ENCODE peak calls at places on chromosomes 1 and 21, in ten cellular contexts. Q, T, S, W, U, K, J, R, L and B are unnamed samples.

GRCh38 chr1:207261971-207262370 is 59.5 kb upstream of the CD55 start:
- DNase-seq in Q (no peak), T (no peak), S (no peak), W (no peak), U (no peak), K (no peak), J (no peak), R (no peak), L (no peak), B (no peak)

GRCh38 chr1:216566809-216567208 is 143.6 kb upstream of the USH2A start:
- DNase-seq in Q (no peak), T (no peak), S (peak), W (no peak), U (no peak), K (no peak), J (no peak), R (no peak), L (no peak), B (no peak)

GRCh38 chr1:80047791-80048190 is 1041.3 kb upstream of the ADGRL4 start:
- DNase-seq in Q (no peak), T (no peak), S (no peak), W (no peak), U (no peak), K (no peak), J (no peak), R (no peak), L (no peak), B (no peak)

GRCh38 chr1:204989266-204990058 is 53.5 kb upstream of the CNTN2 start:
- DNase-seq in Q (peak), T (peak), S (peak), W (peak), U (no peak), K (no peak), J (peak), R (peak), L (peak), B (peak)

GRCh38 chr1:197958438-197958837 is 41.3 kb downstream of the LHX9 start:
- DNase-seq in Q (no peak), T (no peak), S (no peak), W (no peak), U (no peak), K (no peak), J (no peak), R (no peak), L (no peak), B (no peak)

GRCh38 chr1:101268893-101269292 is 32.1 kb downstream of the S1PR1 start:
- DNase-seq in Q (no peak), T (no peak), S (no peak), W (no peak), U (no peak), K (no peak), J (no peak), R (no peak), L (no peak), B (no peak)

GRCh38 chr1:200524092-200524491 is 96.5 kb downstream of the KIF14 start:
- DNase-seq in Q (no peak), T (no peak), S (peak), W (no peak), U (no peak), K (no peak), J (no peak), R (no peak), L (no peak), B (no peak)

GRCh38 chr1:3491291-3492246 is 37.1 kb downstream of the ARHGEF16 start:
- DNase-seq in Q (peak), T (peak), S (peak), W (peak), U (peak), K (peak), J (peak), R (peak), L (peak), B (peak)

GRCh38 chr1:86245566-86246190 is 89.1 kb upstream of the COL24A1 start:
- DNase-seq in Q (no peak), T (no peak), S (no peak), W (no peak), U (no peak), K (no peak), J (no peak), R (no peak), L (no peak), B (no peak)

GRCh38 chr1:246689409-246689997 is 34.7 kb upstream of the SCCPDH start:
- DNase-seq in Q (peak), T (peak), S (peak), W (peak), U (peak), K (peak), J (peak), R (peak), L (peak), B (peak)

GRCh38 chr21:26212220-26212619 is 41.6 kb upstream of the APP start:
- DNase-seq in Q (no peak), T (no peak), S (peak), W (no peak), U (no peak), K (no peak), J (no peak), R (no peak), L (no peak), B (no peak)

GRCh38 chr21:43853851-43854772 is 10.9 kb upstream of the AGPAT3 start:
- DNase-seq in Q (no peak), T (no peak), S (no peak), W (no peak), U (peak), K (no peak), J (peak), R (no peak), L (no peak), B (no peak)

GRCh38 chr1:41380979-41381690 is 19.9 kb downstream of the FOXO6 start:
- DNase-seq in Q (no peak), T (peak), S (no peak), W (peak), U (peak), K (no peak), J (no peak), R (peak), L (no peak), B (no peak)

GRCh38 chr1:30907641-30908445 is 715 bp downstream of the SDC3 start:
- DNase-seq in Q (no peak), T (no peak), S (no peak), W (peak), U (peak), K (no peak), J (peak), R (no peak), L (peak), B (no peak)

GRCh38 chr1:116855788-116856187 is 53.9 kb upstream of the PTGFRN start:
- DNase-seq in Q (no peak), T (no peak), S (no peak), W (peak), U (no peak), K (no peak), J (no peak), R (no peak), L (no peak), B (no peak)

GRCh38 chr1:35181790-35182455 is 11.0 kb downstream of the SFPQ start:
- DNase-seq in Q (no peak), T (no peak), S (no peak), W (no peak), U (no peak), K (no peak), J (no peak), R (no peak), L (no peak), B (no peak)

GRCh38 chr1:92855236-92855635 is 23.4 kb downstream of the RPL5 start:
- DNase-seq in Q (no peak), T (no peak), S (no peak), W (no peak), U (no peak), K (no peak), J (no peak), R (no peak), L (no peak), B (no peak)

GRCh38 chr1:160219062-160219929 is 14.1 kb downstream of the PEA15 start:
- DNase-seq in Q (peak), T (peak), S (peak), W (peak), U (no peak), K (no peak), J (no peak), R (peak), L (peak), B (no peak)

DNA sequence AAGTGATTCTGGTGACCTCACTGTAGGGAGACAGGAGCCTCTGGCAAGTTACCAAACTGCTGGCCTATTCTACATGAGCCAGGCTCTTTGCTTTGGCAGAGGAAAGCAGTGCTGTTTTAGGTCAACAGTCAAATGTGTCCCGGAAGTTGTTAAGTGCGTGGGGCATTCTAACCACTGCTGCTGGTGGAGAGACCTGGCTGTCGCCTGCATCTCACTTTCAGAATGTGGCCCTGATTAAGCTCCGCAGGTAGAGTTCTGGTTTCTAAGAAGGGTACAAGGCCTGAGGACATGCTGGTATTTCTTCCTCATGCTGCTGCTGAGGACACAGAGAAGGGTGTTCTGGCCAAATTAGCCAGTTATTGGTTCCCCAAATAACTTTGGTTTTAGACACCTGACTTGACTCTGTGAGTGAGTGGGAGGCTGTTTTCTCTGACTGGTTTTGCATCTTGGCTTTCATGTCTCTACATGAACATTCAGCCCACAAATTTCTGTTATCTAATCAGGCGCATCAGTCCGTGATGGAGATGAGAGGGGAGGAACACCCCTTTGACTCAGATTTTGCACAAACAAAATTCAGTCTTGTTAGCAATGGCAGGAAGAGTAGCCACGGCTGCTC is 120.8 kb downstream of the LMO4 start:
- DNase-seq in Q (peak), T (peak), S (no peak), W (no peak), U (no peak), K (no peak), J (no peak), R (no peak), L (peak), B (peak)
- TF ChIP-seq POLR2AphosphoS5 in Q (no peak), T (peak), S (no peak), W (no peak), U (no peak), K (no peak), J (no peak), R (no peak), L (no peak), B (peak)

DNA sequence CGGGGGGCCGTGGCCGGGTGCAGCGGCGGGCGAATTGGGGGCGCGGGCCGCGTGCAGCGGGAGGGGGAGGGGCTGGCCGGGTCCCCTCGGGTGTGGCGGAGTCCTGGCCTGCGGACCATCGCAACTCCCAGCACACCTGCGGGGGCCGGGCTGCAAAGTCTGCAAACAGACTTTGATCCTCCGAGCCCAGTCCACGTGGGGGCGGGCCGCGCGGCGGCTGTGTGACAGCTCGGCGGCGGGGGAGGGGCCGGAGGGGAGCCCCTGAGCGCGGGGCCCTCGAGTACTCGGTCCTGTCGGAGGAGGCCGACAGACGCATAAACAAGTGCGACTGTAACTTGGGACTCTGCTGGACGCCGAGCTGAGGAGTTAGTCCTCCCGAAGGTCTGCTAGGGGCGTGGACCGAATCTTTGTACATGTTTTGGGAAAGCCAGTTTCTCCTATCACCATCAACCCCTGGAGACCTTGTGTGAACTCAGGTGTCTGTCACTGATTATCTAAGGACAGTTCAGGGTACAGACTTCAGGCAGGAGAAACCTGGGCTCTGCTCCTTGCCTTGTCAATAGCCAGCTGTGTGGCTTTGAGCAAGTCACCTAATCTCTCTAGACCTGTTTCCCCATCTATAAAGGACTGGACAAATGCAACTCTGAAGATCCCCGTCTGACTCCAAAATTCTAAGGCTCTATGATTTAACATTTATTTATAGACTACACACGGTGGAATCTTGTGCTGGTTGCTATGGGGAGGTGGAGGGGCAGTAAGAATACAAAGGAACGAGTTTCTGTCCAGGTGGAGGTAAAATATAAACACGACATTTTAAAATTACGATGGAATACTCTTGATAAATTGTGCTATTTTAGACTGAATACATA is 707 bp upstream of the SLC30A1 start:
- DNase-seq in Q (peak), T (peak), S (peak), W (no peak), U (no peak), K (peak), J (peak), R (no peak), L (peak), B (no peak)
- TF ChIP-seq POLR2AphosphoS5 in Q (no peak), T (no peak), S (no peak), W (no peak), U (peak), K (peak), J (no peak), R (no peak), L (no peak), B (no peak)

DNA sequence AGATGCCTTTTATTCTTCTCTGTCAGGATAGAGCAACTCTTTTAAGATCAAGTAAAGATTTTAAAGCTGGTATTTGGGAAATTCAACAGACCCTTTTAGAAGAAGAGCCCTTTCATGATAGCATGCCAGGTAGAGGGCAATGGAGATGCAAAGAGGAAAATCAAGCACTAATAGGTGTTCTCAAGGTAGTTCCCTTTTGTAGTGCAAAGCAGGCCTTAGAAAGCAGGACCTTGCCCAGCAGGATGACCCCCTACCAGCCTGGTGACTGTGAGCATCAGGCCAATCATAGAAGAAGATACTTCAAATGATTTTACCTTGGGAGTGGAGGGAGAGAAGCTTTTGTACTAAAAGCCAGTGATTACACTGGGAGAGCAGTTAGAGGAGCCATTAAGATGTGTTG is 381.4 kb upstream of the ZRANB2 start:
- DNase-seq in Q (no peak), T (no peak), S (peak), W (no peak), U (no peak), K (no peak), J (no peak), R (no peak), L (no peak), B (no peak)
- TF ChIP-seq POLR2AphosphoS5 in Q (no peak), T (no peak), S (no peak), W (no peak), U (no peak), K (no peak), J (no peak), R (no peak), L (no peak), B (no peak)

GRCh38 chr1:183315987-183316758 is 102.0 kb downstream of the NMNAT2 start:
- DNase-seq in Q (no peak), T (no peak), S (no peak), W (peak), U (peak), K (no peak), J (no peak), R (no peak), L (no peak), B (no peak)

GRCh38 chr1:183308719-183309118 is 109.5 kb downstream of the NMNAT2 start:
- DNase-seq in Q (no peak), T (no peak), S (no peak), W (no peak), U (no peak), K (no peak), J (no peak), R (no peak), L (no peak), B (no peak)

GRCh38 chr1:183306317-183307042 is 111.7 kb downstream of the NMNAT2 start:
- DNase-seq in Q (no peak), T (no peak), S (peak), W (no peak), U (no peak), K (peak), J (no peak), R (no peak), L (no peak), B (no peak)

DNA sequence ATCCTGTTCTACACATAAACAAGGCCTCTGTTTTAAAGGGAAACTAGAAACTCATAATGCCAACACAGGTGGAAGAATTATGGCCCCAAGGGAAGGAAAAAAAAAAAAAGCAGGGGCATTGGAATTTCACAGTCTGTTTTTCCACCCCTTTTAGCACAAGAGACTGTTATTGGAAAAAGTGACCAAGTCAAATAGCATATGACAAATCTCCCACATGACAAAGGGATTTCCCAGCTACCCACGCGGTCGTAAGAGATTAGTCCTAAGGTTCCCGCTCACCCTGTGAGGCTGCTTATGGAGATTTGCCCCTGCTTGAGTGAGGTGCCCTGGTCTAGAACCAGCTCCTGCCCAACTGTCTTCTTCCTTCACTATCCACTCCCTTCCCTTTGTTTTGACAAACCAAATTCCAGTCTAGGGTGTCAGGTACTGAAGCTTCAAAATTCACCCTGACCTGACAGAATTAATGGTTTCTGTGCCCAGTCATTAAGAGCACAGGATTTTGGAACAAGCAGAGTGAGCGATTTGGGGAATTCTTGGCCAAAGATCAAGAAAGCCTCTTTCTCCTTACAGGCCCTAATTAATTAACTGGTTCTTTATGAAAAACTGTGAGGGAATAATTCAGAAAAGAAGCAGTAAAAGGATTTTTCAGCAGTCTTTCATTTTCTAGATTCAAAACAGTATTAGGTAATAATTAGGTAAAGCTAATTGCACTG is 107.3 kb downstream of the NMNAT2 start:
- DNase-seq in Q (no peak), T (no peak), S (no peak), W (no peak), U (no peak), K (no peak), J (no peak), R (no peak), L (no peak), B (no peak)
- TF ChIP-seq POLR2AphosphoS5 in Q (no peak), T (no peak), S (no peak), W (no peak), U (no peak), K (no peak), J (no peak), R (no peak), L (peak), B (no peak)

GRCh38 chr1:240611619-240612490 is at the start of gene GREM2:
- DNase-seq in Q (peak), T (peak), S (peak), W (peak), U (peak), K (no peak), J (no peak), R (no peak), L (peak), B (peak)
- TF ChIP-seq POLR2AphosphoS5 in Q (no peak), T (no peak), S (no peak), W (peak), U (no peak), K (no peak), J (no peak), R (no peak), L (peak), B (no peak)

DNA sequence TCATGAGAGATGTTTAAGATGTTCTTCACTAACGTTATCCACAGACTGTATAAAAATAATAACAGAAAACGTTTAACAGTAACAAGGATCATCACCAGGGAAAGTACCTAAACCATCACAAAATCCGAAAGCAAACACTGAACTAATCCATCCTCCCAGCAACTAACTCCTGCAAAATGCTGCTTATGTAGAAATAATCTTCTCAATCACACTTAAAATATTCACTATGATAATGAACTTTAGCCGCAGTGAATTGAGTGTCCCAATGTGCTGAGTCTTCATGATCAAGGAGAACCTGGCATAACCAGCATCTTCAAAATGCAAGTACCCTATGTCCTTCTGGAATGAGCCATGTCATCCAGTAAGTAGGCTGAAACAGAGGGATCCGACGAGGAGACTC is 166.1 kb downstream of the LTN1 start:
- DNase-seq in Q (no peak), T (no peak), S (no peak), W (no peak), U (no peak), K (no peak), J (no peak), R (no peak), L (no peak), B (no peak)
- TF ChIP-seq POLR2AphosphoS5 in Q (no peak), T (no peak), S (no peak), W (no peak), U (no peak), K (no peak), J (no peak), R (no peak), L (no peak), B (no peak)

GRCh38 chr1:46510341-46510997 is 20.8 kb downstream of the DMBX1 start:
- DNase-seq in Q (no peak), T (no peak), S (no peak), W (no peak), U (no peak), K (no peak), J (no peak), R (no peak), L (no peak), B (no peak)

GRCh38 chr1:46510998-46511365 is 21.3 kb downstream of the DMBX1 start:
- DNase-seq in Q (no peak), T (no peak), S (no peak), W (no peak), U (no peak), K (no peak), J (no peak), R (no peak), L (no peak), B (no peak)

GRCh38 chr1:46509414-46509813 is 19.8 kb downstream of the DMBX1 start:
- DNase-seq in Q (no peak), T (no peak), S (no peak), W (no peak), U (no peak), K (no peak), J (no peak), R (no peak), L (no peak), B (no peak)

GRCh38 chr1:46508760-46509159 is 19.1 kb downstream of the DMBX1 start:
- DNase-seq in Q (no peak), T (no peak), S (no peak), W (no peak), U (no peak), K (no peak), J (no peak), R (no peak), L (no peak), B (no peak)

GRCh38 chr1:46506470-46507219 is 17.0 kb downstream of the DMBX1 start:
- DNase-seq in Q (no peak), T (no peak), S (no peak), W (no peak), U (no peak), K (no peak), J (no peak), R (no peak), L (no peak), B (no peak)
- TF ChIP-seq POLR2AphosphoS5 in Q (no peak), T (no peak), S (no peak), W (no peak), U (no peak), K (no peak), J (no peak), R (no peak), L (no peak), B (no peak)

DNA sequence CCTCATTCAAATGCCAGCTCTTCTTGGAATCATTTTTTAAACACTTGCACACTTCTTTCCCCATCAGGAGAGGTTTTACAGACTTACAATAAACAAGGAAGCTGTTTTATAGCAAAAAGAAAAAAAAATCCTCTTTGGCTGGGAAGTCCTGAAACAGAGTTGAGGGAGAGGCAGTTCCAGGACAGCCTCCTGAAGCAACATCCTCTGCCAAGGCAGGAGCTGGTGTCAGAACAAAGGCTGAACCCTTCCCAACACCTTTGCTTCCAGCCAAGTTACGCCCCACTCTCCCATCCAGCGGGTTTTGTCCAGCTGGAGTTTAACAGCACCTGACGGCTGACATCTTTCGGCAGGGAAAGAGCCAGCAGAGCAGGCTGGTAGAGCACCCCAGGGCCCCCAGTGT is 287.8 kb downstream of the RRAGC start:
- DNase-seq in Q (peak), T (no peak), S (no peak), W (no peak), U (no peak), K (no peak), J (no peak), R (no peak), L (no peak), B (no peak)
- TF ChIP-seq POLR2AphosphoS5 in Q (peak), T (no peak), S (no peak), W (no peak), U (no peak), K (no peak), J (no peak), R (no peak), L (no peak), B (no peak)